ENCODE peak calls at places on chromosomes 2 and 18, in six cellular contexts. One of them, this sample, is unnamed.

GRCh38 chr2:190149942-190150341 is 87.4 kb upstream of the MSTN start:
- DNase-seq in stimulated activated CD8-positive, alpha-beta memory T cell treated with anti-CD3 and anti-CD28 coated beads, Interleukin-15, amount 100 ng/mL, for 1 hour: no peak
- DNase-seq in activated CD4-positive, alpha-beta memory T cell treated with anti-CD3 and anti-CD28 coated beads, Interleukin-2, amount 10 ng/mL, durations not matched to agents 7 days and 5 days: no peak
- DNase-seq in activated T-cell treated with anti-CD3 and anti-CD28 coated beads for 24 hours: no peak
- DNase-seq in HT1080: no peak
- DNase-seq in activated naive CD4-positive, alpha-beta T cell: no peak
- DNase-seq in this sample: no peak

GRCh38 chr2:146837857-146838256 is 1007.0 kb upstream of the ACVR2A start:
- DNase-seq in HT1080: peak; percentile 61
- DNase-seq in activated naive CD4-positive, alpha-beta T cell: no peak
- DNase-seq in stimulated activated CD8-positive, alpha-beta memory T cell treated with anti-CD3 and anti-CD28 coated beads, Interleukin-15, amount 100 ng/mL, for 1 hour: no peak
- DNase-seq in activated T-cell treated with anti-CD3 and anti-CD28 coated beads for 24 hours: no peak
- DNase-seq in activated CD4-positive, alpha-beta memory T cell treated with anti-CD3 and anti-CD28 coated beads, Interleukin-2, amount 10 ng/mL, durations not matched to agents 7 days and 5 days: no peak
- DNase-seq in this sample: no peak

GRCh38 chr2:159199236-159199635 is 87.3 kb downstream of the WDSUB1 start:
- DNase-seq in HT1080: no peak
- DNase-seq in activated CD4-positive, alpha-beta memory T cell treated with anti-CD3 and anti-CD28 coated beads, Interleukin-2, amount 10 ng/mL, durations not matched to agents 7 days and 5 days: no peak
- DNase-seq in activated naive CD4-positive, alpha-beta T cell: no peak
- DNase-seq in stimulated activated CD8-positive, alpha-beta memory T cell treated with anti-CD3 and anti-CD28 coated beads, Interleukin-15, amount 100 ng/mL, for 1 hour: no peak
- DNase-seq in activated T-cell treated with anti-CD3 and anti-CD28 coated beads for 24 hours: no peak
- DNase-seq in this sample: no peak

GRCh38 chr18:13568443-13569392 is 157.6 kb downstream of the FAM210A start:
- DNase-seq in stimulated activated CD8-positive, alpha-beta memory T cell treated with anti-CD3 and anti-CD28 coated beads, Interleukin-15, amount 100 ng/mL, for 1 hour: no peak
- DNase-seq in activated CD4-positive, alpha-beta memory T cell treated with anti-CD3 and anti-CD28 coated beads, Interleukin-2, amount 10 ng/mL, durations not matched to agents 7 days and 5 days: no peak
- DNase-seq in activated naive CD4-positive, alpha-beta T cell: no peak
- DNase-seq in HT1080: no peak
- DNase-seq in activated T-cell treated with anti-CD3 and anti-CD28 coated beads for 24 hours: no peak
- DNase-seq in this sample: no peak

GRCh38 chr2:219440388-219441256 is 6.0 kb downstream of the SPEG start:
- DNase-seq in activated CD4-positive, alpha-beta memory T cell treated with anti-CD3 and anti-CD28 coated beads, Interleukin-2, amount 10 ng/mL, durations not matched to agents 7 days and 5 days: no peak
- DNase-seq in activated T-cell treated with anti-CD3 and anti-CD28 coated beads for 24 hours: no peak
- DNase-seq in activated naive CD4-positive, alpha-beta T cell: no peak
- DNase-seq in stimulated activated CD8-positive, alpha-beta memory T cell treated with anti-CD3 and anti-CD28 coated beads, Interleukin-15, amount 100 ng/mL, for 1 hour: no peak
- DNase-seq in HT1080: no peak
- DNase-seq in this sample: no peak

GRCh38 chr2:9473308-9473984 is 905 bp upstream of the IAH1 start:
- DNase-seq in stimulated activated CD8-positive, alpha-beta memory T cell treated with anti-CD3 and anti-CD28 coated beads, Interleukin-15, amount 100 ng/mL, for 1 hour: no peak
- DNase-seq in activated T-cell treated with anti-CD3 and anti-CD28 coated beads for 24 hours: no peak
- DNase-seq in activated naive CD4-positive, alpha-beta T cell: no peak
- DNase-seq in HT1080: no peak
- DNase-seq in activated CD4-positive, alpha-beta memory T cell treated with anti-CD3 and anti-CD28 coated beads, Interleukin-2, amount 10 ng/mL, durations not matched to agents 7 days and 5 days: peak; percentile 23
- DNase-seq in this sample: no peak

GRCh38 chr2:239380831-239381708 is 19.8 kb downstream of the HDAC4 start:
- DNase-seq in activated CD4-positive, alpha-beta memory T cell treated with anti-CD3 and anti-CD28 coated beads, Interleukin-2, amount 10 ng/mL, durations not matched to agents 7 days and 5 days: peak; percentile 77
- DNase-seq in stimulated activated CD8-positive, alpha-beta memory T cell treated with anti-CD3 and anti-CD28 coated beads, Interleukin-15, amount 100 ng/mL, for 1 hour: no peak
- DNase-seq in activated naive CD4-positive, alpha-beta T cell: peak; percentile 43
- DNase-seq in HT1080: no peak
- DNase-seq in activated T-cell treated with anti-CD3 and anti-CD28 coated beads for 24 hours: peak; percentile 60
- DNase-seq in this sample: no peak

GRCh38 chr2:197125000-197125399 is 185.6 kb downstream of the ANKRD44 start:
- DNase-seq in activated CD4-positive, alpha-beta memory T cell treated with anti-CD3 and anti-CD28 coated beads, Interleukin-2, amount 10 ng/mL, durations not matched to agents 7 days and 5 days: no peak
- DNase-seq in activated T-cell treated with anti-CD3 and anti-CD28 coated beads for 24 hours: no peak
- DNase-seq in activated naive CD4-positive, alpha-beta T cell: no peak
- DNase-seq in stimulated activated CD8-positive, alpha-beta memory T cell treated with anti-CD3 and anti-CD28 coated beads, Interleukin-15, amount 100 ng/mL, for 1 hour: no peak
- DNase-seq in HT1080: no peak
- DNase-seq in this sample: no peak

GRCh38 chr2:165857881-165858280 is 63.8 kb upstream of the GALNT3 start:
- DNase-seq in stimulated activated CD8-positive, alpha-beta memory T cell treated with anti-CD3 and anti-CD28 coated beads, Interleukin-15, amount 100 ng/mL, for 1 hour: no peak
- DNase-seq in activated T-cell treated with anti-CD3 and anti-CD28 coated beads for 24 hours: no peak
- DNase-seq in activated naive CD4-positive, alpha-beta T cell: no peak
- DNase-seq in HT1080: no peak
- DNase-seq in activated CD4-positive, alpha-beta memory T cell treated with anti-CD3 and anti-CD28 coated beads, Interleukin-2, amount 10 ng/mL, durations not matched to agents 7 days and 5 days: no peak
- DNase-seq in this sample: no peak

GRCh38 chr2:111053266-111053665 is 67.4 kb upstream of the BCL2L11 start:
- DNase-seq in HT1080: no peak
- DNase-seq in activated naive CD4-positive, alpha-beta T cell: no peak
- DNase-seq in activated CD4-positive, alpha-beta memory T cell treated with anti-CD3 and anti-CD28 coated beads, Interleukin-2, amount 10 ng/mL, durations not matched to agents 7 days and 5 days: no peak
- DNase-seq in stimulated activated CD8-positive, alpha-beta memory T cell treated with anti-CD3 and anti-CD28 coated beads, Interleukin-15, amount 100 ng/mL, for 1 hour: no peak
- DNase-seq in activated T-cell treated with anti-CD3 and anti-CD28 coated beads for 24 hours: no peak
- DNase-seq in this sample: no peak

GRCh38 chr2:27573452-27573851 is 9.4 kb upstream of the ZNF512 start:
- DNase-seq in HT1080: no peak
- DNase-seq in activated CD4-positive, alpha-beta memory T cell treated with anti-CD3 and anti-CD28 coated beads, Interleukin-2, amount 10 ng/mL, durations not matched to agents 7 days and 5 days: no peak
- DNase-seq in stimulated activated CD8-positive, alpha-beta memory T cell treated with anti-CD3 and anti-CD28 coated beads, Interleukin-15, amount 100 ng/mL, for 1 hour: no peak
- DNase-seq in activated T-cell treated with anti-CD3 and anti-CD28 coated beads for 24 hours: no peak
- DNase-seq in activated naive CD4-positive, alpha-beta T cell: no peak
- DNase-seq in this sample: no peak

GRCh38 chr18:42509702-42510424 is 554.8 kb downstream of the PIK3C3 start:
- DNase-seq in activated CD4-positive, alpha-beta memory T cell treated with anti-CD3 and anti-CD28 coated beads, Interleukin-2, amount 10 ng/mL, durations not matched to agents 7 days and 5 days: no peak
- DNase-seq in activated T-cell treated with anti-CD3 and anti-CD28 coated beads for 24 hours: no peak
- DNase-seq in activated naive CD4-positive, alpha-beta T cell: no peak
- DNase-seq in HT1080: no peak
- DNase-seq in stimulated activated CD8-positive, alpha-beta memory T cell treated with anti-CD3 and anti-CD28 coated beads, Interleukin-15, amount 100 ng/mL, for 1 hour: no peak
- DNase-seq in this sample: no peak

GRCh38 chr18:76265375-76266225 is 229.4 kb downstream of the ZNF516 start:
- DNase-seq in activated T-cell treated with anti-CD3 and anti-CD28 coated beads for 24 hours: no peak
- DNase-seq in stimulated activated CD8-positive, alpha-beta memory T cell treated with anti-CD3 and anti-CD28 coated beads, Interleukin-15, amount 100 ng/mL, for 1 hour: no peak
- DNase-seq in activated naive CD4-positive, alpha-beta T cell: no peak
- DNase-seq in HT1080: no peak
- DNase-seq in activated CD4-positive, alpha-beta memory T cell treated with anti-CD3 and anti-CD28 coated beads, Interleukin-2, amount 10 ng/mL, durations not matched to agents 7 days and 5 days: no peak
- DNase-seq in this sample: no peak

GRCh38 chr2:233832414-233832813 is 21.9 kb downstream of the HJURP start:
- DNase-seq in activated CD4-positive, alpha-beta memory T cell treated with anti-CD3 and anti-CD28 coated beads, Interleukin-2, amount 10 ng/mL, durations not matched to agents 7 days and 5 days: no peak
- DNase-seq in activated T-cell treated with anti-CD3 and anti-CD28 coated beads for 24 hours: no peak
- DNase-seq in activated naive CD4-positive, alpha-beta T cell: no peak
- DNase-seq in stimulated activated CD8-positive, alpha-beta memory T cell treated with anti-CD3 and anti-CD28 coated beads, Interleukin-15, amount 100 ng/mL, for 1 hour: no peak
- DNase-seq in HT1080: no peak
- DNase-seq in this sample: no peak

GRCh38 chr2:228771306-228771705 is 499.8 kb downstream of the PID1 start:
- DNase-seq in HT1080: no peak
- DNase-seq in activated CD4-positive, alpha-beta memory T cell treated with anti-CD3 and anti-CD28 coated beads, Interleukin-2, amount 10 ng/mL, durations not matched to agents 7 days and 5 days: no peak
- DNase-seq in activated naive CD4-positive, alpha-beta T cell: no peak
- DNase-seq in activated T-cell treated with anti-CD3 and anti-CD28 coated beads for 24 hours: no peak
- DNase-seq in stimulated activated CD8-positive, alpha-beta memory T cell treated with anti-CD3 and anti-CD28 coated beads, Interleukin-15, amount 100 ng/mL, for 1 hour: no peak
- DNase-seq in this sample: no peak

GRCh38 chr18:13353424-13353823 is 134.9 kb downstream of the LDLRAD4 start:
- DNase-seq in stimulated activated CD8-positive, alpha-beta memory T cell treated with anti-CD3 and anti-CD28 coated beads, Interleukin-15, amount 100 ng/mL, for 1 hour: no peak
- DNase-seq in HT1080: no peak
- DNase-seq in activated T-cell treated with anti-CD3 and anti-CD28 coated beads for 24 hours: no peak
- DNase-seq in activated CD4-positive, alpha-beta memory T cell treated with anti-CD3 and anti-CD28 coated beads, Interleukin-2, amount 10 ng/mL, durations not matched to agents 7 days and 5 days: no peak
- DNase-seq in activated naive CD4-positive, alpha-beta T cell: no peak
- DNase-seq in this sample: no peak

GRCh38 chr2:25548587-25548986 is 124.8 kb downstream of the DTNB start:
- DNase-seq in HT1080: no peak
- DNase-seq in activated T-cell treated with anti-CD3 and anti-CD28 coated beads for 24 hours: no peak
- DNase-seq in activated naive CD4-positive, alpha-beta T cell: no peak
- DNase-seq in stimulated activated CD8-positive, alpha-beta memory T cell treated with anti-CD3 and anti-CD28 coated beads, Interleukin-15, amount 100 ng/mL, for 1 hour: no peak
- DNase-seq in activated CD4-positive, alpha-beta memory T cell treated with anti-CD3 and anti-CD28 coated beads, Interleukin-2, amount 10 ng/mL, durations not matched to agents 7 days and 5 days: no peak
- DNase-seq in this sample: no peak

GRCh38 chr18:45874501-45875184 is 49.2 kb downstream of the SIGLEC15 start:
- DNase-seq in stimulated activated CD8-positive, alpha-beta memory T cell treated with anti-CD3 and anti-CD28 coated beads, Interleukin-15, amount 100 ng/mL, for 1 hour: no peak
- DNase-seq in activated CD4-positive, alpha-beta memory T cell treated with anti-CD3 and anti-CD28 coated beads, Interleukin-2, amount 10 ng/mL, durations not matched to agents 7 days and 5 days: peak; percentile 71
- DNase-seq in activated naive CD4-positive, alpha-beta T cell: no peak
- DNase-seq in HT1080: no peak
- DNase-seq in activated T-cell treated with anti-CD3 and anti-CD28 coated beads for 24 hours: peak; percentile 52
- DNase-seq in this sample: no peak

GRCh38 chr2:39893616-39894015 is 114.6 kb upstream of the THUMPD2 start:
- DNase-seq in activated naive CD4-positive, alpha-beta T cell: no peak
- DNase-seq in activated CD4-positive, alpha-beta memory T cell treated with anti-CD3 and anti-CD28 coated beads, Interleukin-2, amount 10 ng/mL, durations not matched to agents 7 days and 5 days: no peak
- DNase-seq in activated T-cell treated with anti-CD3 and anti-CD28 coated beads for 24 hours: no peak
- DNase-seq in stimulated activated CD8-positive, alpha-beta memory T cell treated with anti-CD3 and anti-CD28 coated beads, Interleukin-15, amount 100 ng/mL, for 1 hour: no peak
- DNase-seq in HT1080: peak; percentile 31
- DNase-seq in this sample: no peak

GRCh38 chr2:119438128-119438656 is 6.5 kb downstream of the TMEM37 start:
- DNase-seq in activated CD4-positive, alpha-beta memory T cell treated with anti-CD3 and anti-CD28 coated beads, Interleukin-2, amount 10 ng/mL, durations not matched to agents 7 days and 5 days: no peak
- DNase-seq in stimulated activated CD8-positive, alpha-beta memory T cell treated with anti-CD3 and anti-CD28 coated beads, Interleukin-15, amount 100 ng/mL, for 1 hour: no peak
- DNase-seq in activated naive CD4-positive, alpha-beta T cell: no peak
- DNase-seq in activated T-cell treated with anti-CD3 and anti-CD28 coated beads for 24 hours: no peak
- DNase-seq in HT1080: no peak
- DNase-seq in this sample: no peak

GRCh38 chr18:57698571-57699276 is 77.1 kb upstream of the NARS1 start:
- DNase-seq in stimulated activated CD8-positive, alpha-beta memory T cell treated with anti-CD3 and anti-CD28 coated beads, Interleukin-15, amount 100 ng/mL, for 1 hour: no peak
- DNase-seq in HT1080: no peak
- DNase-seq in activated CD4-positive, alpha-beta memory T cell treated with anti-CD3 and anti-CD28 coated beads, Interleukin-2, amount 10 ng/mL, durations not matched to agents 7 days and 5 days: no peak
- DNase-seq in activated naive CD4-positive, alpha-beta T cell: no peak
- DNase-seq in activated T-cell treated with anti-CD3 and anti-CD28 coated beads for 24 hours: no peak
- DNase-seq in this sample: no peak

GRCh38 chr18:34913837-34914755 is 127.1 kb upstream of the MAPRE2 start:
- DNase-seq in activated CD4-positive, alpha-beta memory T cell treated with anti-CD3 and anti-CD28 coated beads, Interleukin-2, amount 10 ng/mL, durations not matched to agents 7 days and 5 days: no peak
- DNase-seq in activated naive CD4-positive, alpha-beta T cell: no peak
- DNase-seq in stimulated activated CD8-positive, alpha-beta memory T cell treated with anti-CD3 and anti-CD28 coated beads, Interleukin-15, amount 100 ng/mL, for 1 hour: no peak
- DNase-seq in activated T-cell treated with anti-CD3 and anti-CD28 coated beads for 24 hours: no peak
- DNase-seq in HT1080: peak; percentile 8
- DNase-seq in this sample: peak; percentile 28

GRCh38 chr2:215521031-215521430 is 85.2 kb upstream of the FN1 start:
- DNase-seq in HT1080: peak; percentile 25
- DNase-seq in stimulated activated CD8-positive, alpha-beta memory T cell treated with anti-CD3 and anti-CD28 coated beads, Interleukin-15, amount 100 ng/mL, for 1 hour: no peak
- DNase-seq in activated naive CD4-positive, alpha-beta T cell: no peak
- DNase-seq in activated T-cell treated with anti-CD3 and anti-CD28 coated beads for 24 hours: no peak
- DNase-seq in activated CD4-positive, alpha-beta memory T cell treated with anti-CD3 and anti-CD28 coated beads, Interleukin-2, amount 10 ng/mL, durations not matched to agents 7 days and 5 days: no peak
- DNase-seq in this sample: no peak

GRCh38 chr2:240146141-240146561 is 5.7 kb upstream of the OTOS start:
- DNase-seq in activated T-cell treated with anti-CD3 and anti-CD28 coated beads for 24 hours: no peak
- DNase-seq in activated CD4-positive, alpha-beta memory T cell treated with anti-CD3 and anti-CD28 coated beads, Interleukin-2, amount 10 ng/mL, durations not matched to agents 7 days and 5 days: no peak
- DNase-seq in activated naive CD4-positive, alpha-beta T cell: no peak
- DNase-seq in stimulated activated CD8-positive, alpha-beta memory T cell treated with anti-CD3 and anti-CD28 coated beads, Interleukin-15, amount 100 ng/mL, for 1 hour: no peak
- DNase-seq in HT1080: no peak
- DNase-seq in this sample: no peak

GRCh38 chr18:75167137-75167536 is 41.8 kb downstream of the PTGR3 start:
- DNase-seq in activated naive CD4-positive, alpha-beta T cell: no peak
- DNase-seq in activated T-cell treated with anti-CD3 and anti-CD28 coated beads for 24 hours: no peak
- DNase-seq in stimulated activated CD8-positive, alpha-beta memory T cell treated with anti-CD3 and anti-CD28 coated beads, Interleukin-15, amount 100 ng/mL, for 1 hour: no peak
- DNase-seq in HT1080: no peak
- DNase-seq in activated CD4-positive, alpha-beta memory T cell treated with anti-CD3 and anti-CD28 coated beads, Interleukin-2, amount 10 ng/mL, durations not matched to agents 7 days and 5 days: no peak
- DNase-seq in this sample: no peak

GRCh38 chr2:95053543-95053942 is 28.0 kb downstream of the MAL start:
- DNase-seq in activated T-cell treated with anti-CD3 and anti-CD28 coated beads for 24 hours: no peak
- DNase-seq in stimulated activated CD8-positive, alpha-beta memory T cell treated with anti-CD3 and anti-CD28 coated beads, Interleukin-15, amount 100 ng/mL, for 1 hour: no peak
- DNase-seq in activated CD4-positive, alpha-beta memory T cell treated with anti-CD3 and anti-CD28 coated beads, Interleukin-2, amount 10 ng/mL, durations not matched to agents 7 days and 5 days: no peak
- DNase-seq in HT1080: no peak
- DNase-seq in activated naive CD4-positive, alpha-beta T cell: no peak
- DNase-seq in this sample: no peak

GRCh38 chr18:23257686-23258565 is 122.6 kb downstream of the CABLES1 start:
- DNase-seq in activated T-cell treated with anti-CD3 and anti-CD28 coated beads for 24 hours: no peak
- DNase-seq in activated CD4-positive, alpha-beta memory T cell treated with anti-CD3 and anti-CD28 coated beads, Interleukin-2, amount 10 ng/mL, durations not matched to agents 7 days and 5 days: peak; percentile 20
- DNase-seq in activated naive CD4-positive, alpha-beta T cell: no peak
- DNase-seq in HT1080: peak; percentile 20
- DNase-seq in stimulated activated CD8-positive, alpha-beta memory T cell treated with anti-CD3 and anti-CD28 coated beads, Interleukin-15, amount 100 ng/mL, for 1 hour: no peak
- DNase-seq in this sample: no peak

GRCh38 chr2:112092286-112093041 is 37.4 kb downstream of the TMEM87B start:
- DNase-seq in HT1080: peak; percentile 80
- DNase-seq in activated naive CD4-positive, alpha-beta T cell: no peak
- DNase-seq in activated CD4-positive, alpha-beta memory T cell treated with anti-CD3 and anti-CD28 coated beads, Interleukin-2, amount 10 ng/mL, durations not matched to agents 7 days and 5 days: no peak
- DNase-seq in activated T-cell treated with anti-CD3 and anti-CD28 coated beads for 24 hours: no peak
- DNase-seq in stimulated activated CD8-positive, alpha-beta memory T cell treated with anti-CD3 and anti-CD28 coated beads, Interleukin-15, amount 100 ng/mL, for 1 hour: no peak
- DNase-seq in this sample: no peak

GRCh38 chr2:224165901-224166319 is 126.8 kb upstream of the SERPINE2 start:
- DNase-seq in HT1080: no peak
- DNase-seq in activated T-cell treated with anti-CD3 and anti-CD28 coated beads for 24 hours: no peak
- DNase-seq in activated naive CD4-positive, alpha-beta T cell: no peak
- DNase-seq in stimulated activated CD8-positive, alpha-beta memory T cell treated with anti-CD3 and anti-CD28 coated beads, Interleukin-15, amount 100 ng/mL, for 1 hour: no peak
- DNase-seq in activated CD4-positive, alpha-beta memory T cell treated with anti-CD3 and anti-CD28 coated beads, Interleukin-2, amount 10 ng/mL, durations not matched to agents 7 days and 5 days: no peak
- DNase-seq in this sample: no peak

GRCh38 chr2:16784652-16785051 is 119.0 kb upstream of the CYRIA start:
- DNase-seq in activated T-cell treated with anti-CD3 and anti-CD28 coated beads for 24 hours: no peak
- DNase-seq in activated naive CD4-positive, alpha-beta T cell: no peak
- DNase-seq in stimulated activated CD8-positive, alpha-beta memory T cell treated with anti-CD3 and anti-CD28 coated beads, Interleukin-15, amount 100 ng/mL, for 1 hour: no peak
- DNase-seq in HT1080: no peak
- DNase-seq in activated CD4-positive, alpha-beta memory T cell treated with anti-CD3 and anti-CD28 coated beads, Interleukin-2, amount 10 ng/mL, durations not matched to agents 7 days and 5 days: no peak
- DNase-seq in this sample: no peak

GRCh38 chr18:36536426-36536825 is 238.9 kb downstream of the FHOD3 start:
- DNase-seq in activated naive CD4-positive, alpha-beta T cell: no peak
- DNase-seq in HT1080: no peak
- DNase-seq in stimulated activated CD8-positive, alpha-beta memory T cell treated with anti-CD3 and anti-CD28 coated beads, Interleukin-15, amount 100 ng/mL, for 1 hour: no peak
- DNase-seq in activated CD4-positive, alpha-beta memory T cell treated with anti-CD3 and anti-CD28 coated beads, Interleukin-2, amount 10 ng/mL, durations not matched to agents 7 days and 5 days: no peak
- DNase-seq in activated T-cell treated with anti-CD3 and anti-CD28 coated beads for 24 hours: no peak
- DNase-seq in this sample: no peak

GRCh38 chr2:12251121-12251520 is 465.6 kb upstream of the TRIB2 start:
- DNase-seq in HT1080: no peak
- DNase-seq in activated CD4-positive, alpha-beta memory T cell treated with anti-CD3 and anti-CD28 coated beads, Interleukin-2, amount 10 ng/mL, durations not matched to agents 7 days and 5 days: no peak
- DNase-seq in activated T-cell treated with anti-CD3 and anti-CD28 coated beads for 24 hours: no peak
- DNase-seq in activated naive CD4-positive, alpha-beta T cell: no peak
- DNase-seq in stimulated activated CD8-positive, alpha-beta memory T cell treated with anti-CD3 and anti-CD28 coated beads, Interleukin-15, amount 100 ng/mL, for 1 hour: no peak
- DNase-seq in this sample: no peak

GRCh38 chr2:102488063-102488462 is 15.0 kb downstream of the SLC9A4 start:
- DNase-seq in activated naive CD4-positive, alpha-beta T cell: no peak
- DNase-seq in activated CD4-positive, alpha-beta memory T cell treated with anti-CD3 and anti-CD28 coated beads, Interleukin-2, amount 10 ng/mL, durations not matched to agents 7 days and 5 days: no peak
- DNase-seq in activated T-cell treated with anti-CD3 and anti-CD28 coated beads for 24 hours: no peak
- DNase-seq in HT1080: peak; percentile 66
- DNase-seq in stimulated activated CD8-positive, alpha-beta memory T cell treated with anti-CD3 and anti-CD28 coated beads, Interleukin-15, amount 100 ng/mL, for 1 hour: no peak
- DNase-seq in this sample: no peak

GRCh38 chr18:51195086-51195601 is 2.3 kb downstream of the MEX3C start:
- DNase-seq in activated naive CD4-positive, alpha-beta T cell: no peak
- DNase-seq in activated CD4-positive, alpha-beta memory T cell treated with anti-CD3 and anti-CD28 coated beads, Interleukin-2, amount 10 ng/mL, durations not matched to agents 7 days and 5 days: no peak
- DNase-seq in activated T-cell treated with anti-CD3 and anti-CD28 coated beads for 24 hours: no peak
- DNase-seq in HT1080: no peak
- DNase-seq in stimulated activated CD8-positive, alpha-beta memory T cell treated with anti-CD3 and anti-CD28 coated beads, Interleukin-15, amount 100 ng/mL, for 1 hour: no peak
- DNase-seq in this sample: no peak

GRCh38 chr18:56034954-56035353 is 447.0 kb upstream of the TCF4 start:
- DNase-seq in stimulated activated CD8-positive, alpha-beta memory T cell treated with anti-CD3 and anti-CD28 coated beads, Interleukin-15, amount 100 ng/mL, for 1 hour: no peak
- DNase-seq in HT1080: no peak
- DNase-seq in activated CD4-positive, alpha-beta memory T cell treated with anti-CD3 and anti-CD28 coated beads, Interleukin-2, amount 10 ng/mL, durations not matched to agents 7 days and 5 days: no peak
- DNase-seq in activated T-cell treated with anti-CD3 and anti-CD28 coated beads for 24 hours: no peak
- DNase-seq in activated naive CD4-positive, alpha-beta T cell: no peak
- DNase-seq in this sample: no peak

GRCh38 chr2:235669983-235670962 is 176.4 kb downstream of the AGAP1 start:
- DNase-seq in activated naive CD4-positive, alpha-beta T cell: no peak
- DNase-seq in activated CD4-positive, alpha-beta memory T cell treated with anti-CD3 and anti-CD28 coated beads, Interleukin-2, amount 10 ng/mL, durations not matched to agents 7 days and 5 days: no peak
- DNase-seq in activated T-cell treated with anti-CD3 and anti-CD28 coated beads for 24 hours: no peak
- DNase-seq in HT1080: no peak
- DNase-seq in stimulated activated CD8-positive, alpha-beta memory T cell treated with anti-CD3 and anti-CD28 coated beads, Interleukin-15, amount 100 ng/mL, for 1 hour: no peak
- DNase-seq in this sample: no peak

GRCh38 chr2:44869761-44870160 is 71.7 kb upstream of the SIX3 start:
- DNase-seq in activated naive CD4-positive, alpha-beta T cell: no peak
- DNase-seq in HT1080: no peak
- DNase-seq in stimulated activated CD8-positive, alpha-beta memory T cell treated with anti-CD3 and anti-CD28 coated beads, Interleukin-15, amount 100 ng/mL, for 1 hour: no peak
- DNase-seq in activated T-cell treated with anti-CD3 and anti-CD28 coated beads for 24 hours: no peak
- DNase-seq in activated CD4-positive, alpha-beta memory T cell treated with anti-CD3 and anti-CD28 coated beads, Interleukin-2, amount 10 ng/mL, durations not matched to agents 7 days and 5 days: no peak
- DNase-seq in this sample: no peak

This sample was measured in COLO829.